ENCODE peak calls at places on chromosomes 16 and 17, in ten cellular contexts. Z is prostate gland, E is brain microvascular endothelial cell, K is BJ, H is progenitor cell of endocrine pancreas, O is A673, J is AG09319, M is bronchial epithelial cell, Y is osteoblast, G is left ventricle myocardium inferior. S is an unnamed sample.

GRCh38 chr16:11735801-11736200 is 6.9 kb downstream of the TXNDC11 start:
- DNase-seq in Z (no peak), E (no peak), K (no peak), H (no peak), O (no peak), J (no peak), M (no peak), Y (no peak), G (no peak), S (no peak)

GRCh38 chr16:87123356-87124001 is 193.7 kb downstream of the C16orf95 start:
- DNase-seq in Z (no peak), E (peak; percentile 68), K (no peak), H (no peak), O (no peak), J (no peak), M (no peak), Y (peak; percentile 93), G (no peak), S (no peak)

GRCh38 chr17:79715318-79716182 is 15.2 kb upstream of the ENPP7 start:
- DNase-seq in Z (no peak), E (no peak), K (no peak), H (no peak), O (no peak), J (no peak), M (no peak), Y (no peak), G (no peak), S (no peak)

GRCh38 chr16:58741166-58741565 is 7.0 kb upstream of the GOT2 start:
- DNase-seq in Z (no peak), E (no peak), K (no peak), H (no peak), O (no peak), J (no peak), M (no peak), Y (no peak), G (no peak), S (no peak)

GRCh38 chr16:47925811-47926460 is 229.9 kb downstream of the ABCC12 start:
- DNase-seq in Z (no peak), E (no peak), K (no peak), H (no peak), O (no peak), J (no peak), M (peak; percentile 92), Y (no peak), G (no peak), S (no peak)

GRCh38 chr17:72182256-72182890 is 61.6 kb downstream of the SOX9 start:
- DNase-seq in Z (peak; percentile 47), E (no peak), K (no peak), H (no peak), O (no peak), J (no peak), M (no peak), Y (no peak), G (no peak), S (no peak)

GRCh38 chr17:57577751-57578607 is 167.1 kb downstream of the CCDC182 start:
- DNase-seq in Z (peak; percentile 29), E (peak; percentile 53), K (no peak), H (no peak), O (peak; percentile 91), J (peak; percentile 32), M (peak; percentile 53), Y (peak; percentile 91), G (peak; percentile 35), S (peak; percentile 40)

GRCh38 chr17:34562387-34562786 is 17.0 kb upstream of the TMEM132E start:
- DNase-seq in Z (no peak), E (no peak), K (no peak), H (no peak), O (no peak), J (no peak), M (peak; percentile 10), Y (peak; percentile 69), G (no peak), S (no peak)

GRCh38 chr17:54859187-54859586 is 41.5 kb upstream of the TOM1L1 start:
- DNase-seq in Z (no peak), E (no peak), K (no peak), H (no peak), O (no peak), J (no peak), M (no peak), Y (no peak), G (no peak), S (no peak)

GRCh38 chr17:54864636-54865420 is 35.8 kb upstream of the TOM1L1 start:
- DNase-seq in Z (no peak), E (no peak), K (no peak), H (no peak), O (no peak), J (no peak), M (no peak), Y (no peak), G (no peak), S (no peak)

GRCh38 chr17:54864070-54864469 is 36.6 kb upstream of the TOM1L1 start:
- DNase-seq in Z (no peak), E (no peak), K (no peak), H (no peak), O (no peak), J (no peak), M (no peak), Y (no peak), G (no peak), S (no peak)

GRCh38 chr17:54861469-54861983 is 39.1 kb upstream of the TOM1L1 start:
- DNase-seq in Z (no peak), E (no peak), K (no peak), H (no peak), O (no peak), J (no peak), M (no peak), Y (no peak), G (no peak), S (no peak)

GRCh38 chr17:54860617-54861468 is 39.8 kb upstream of the TOM1L1 start:
- DNase-seq in Z (no peak), E (no peak), K (no peak), H (no peak), O (no peak), J (no peak), M (no peak), Y (no peak), G (no peak), S (no peak)
- TF ChIP-seq CTCF in Z (no peak), E (no peak), K (no peak), H (no peak), O (no peak), J (no peak), M (no peak), Y (no peak), G (no peak), S (no peak)

GRCh38 chr16:55467898-55468297 is 11.1 kb upstream of the MMP2 start:
- DNase-seq in Z (no peak), E (no peak), K (no peak), H (no peak), O (no peak), J (no peak), M (no peak), Y (no peak), G (no peak), S (no peak)

GRCh38 chr16:55468352-55468990 is 10.5 kb upstream of the MMP2 start:
- DNase-seq in Z (no peak), E (no peak), K (no peak), H (no peak), O (no peak), J (no peak), M (no peak), Y (no peak), G (no peak), S (no peak)

GRCh38 chr16:55464375-55464774 is 14.6 kb upstream of the MMP2 start:
- DNase-seq in Z (no peak), E (no peak), K (no peak), H (no peak), O (no peak), J (no peak), M (no peak), Y (no peak), G (no peak), S (no peak)

GRCh38 chr16:55465077-55465896 is 13.7 kb upstream of the MMP2 start:
- DNase-seq in Z (peak; percentile 88), E (peak; percentile 77), K (no peak), H (peak; percentile 91), O (peak; percentile 86), J (no peak), M (peak; percentile 70), Y (no peak), G (peak; percentile 85), S (peak; percentile 87)

DNA sequence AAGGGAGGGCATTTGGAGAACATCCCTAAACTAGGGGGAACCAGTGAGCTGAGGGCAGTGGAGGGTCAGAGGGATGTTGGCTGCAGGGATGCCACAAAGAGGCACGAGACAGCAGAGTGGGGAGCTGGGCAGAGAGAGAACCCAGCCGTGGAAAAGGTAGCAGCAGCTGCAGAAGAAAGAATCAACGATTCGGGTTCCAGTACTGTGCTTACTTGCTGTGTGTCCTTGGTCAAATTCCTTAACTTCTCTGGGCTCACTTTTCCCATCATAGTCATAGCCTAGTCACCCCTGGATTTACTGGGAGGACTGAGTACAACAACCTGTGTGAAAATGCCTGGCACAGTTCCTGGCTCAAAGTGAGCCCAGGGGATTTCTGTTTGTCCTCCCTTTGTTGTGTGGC is 12.8 kb upstream of the MMP2 start:
- DNase-seq in Z (no peak), E (no peak), K (no peak), H (no peak), O (no peak), J (no peak), M (no peak), Y (no peak), G (no peak), S (no peak)
- TF ChIP-seq CTCF in Z (no peak), E (peak; percentile 12), K (no peak), H (no peak), O (no peak), J (no peak), M (no peak), Y (no peak), G (no peak), S (no peak)

DNA sequence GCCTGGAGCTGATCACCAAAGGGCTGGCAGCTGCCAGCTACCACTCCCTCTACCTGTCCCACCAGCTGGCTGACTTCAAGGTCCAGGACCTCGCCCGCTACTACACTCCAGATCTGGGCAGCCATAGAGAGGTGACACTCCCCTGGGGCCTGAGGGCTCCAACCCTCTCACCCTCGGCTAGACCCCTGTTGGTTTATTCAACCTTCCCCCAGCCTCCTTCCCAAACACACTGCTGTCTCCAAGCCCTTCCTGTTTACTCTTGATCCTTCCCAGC is 18.0 kb downstream of the ALOX12B start:
- DNase-seq in Z (no peak), E (no peak), K (no peak), H (no peak), O (no peak), J (no peak), M (no peak), Y (no peak), G (no peak), S (no peak)
- TF ChIP-seq CTCF in Z (no peak), E (no peak), K (no peak), H (no peak), O (no peak), J (no peak), M (no peak), Y (no peak), G (no peak), S (no peak)

DNA sequence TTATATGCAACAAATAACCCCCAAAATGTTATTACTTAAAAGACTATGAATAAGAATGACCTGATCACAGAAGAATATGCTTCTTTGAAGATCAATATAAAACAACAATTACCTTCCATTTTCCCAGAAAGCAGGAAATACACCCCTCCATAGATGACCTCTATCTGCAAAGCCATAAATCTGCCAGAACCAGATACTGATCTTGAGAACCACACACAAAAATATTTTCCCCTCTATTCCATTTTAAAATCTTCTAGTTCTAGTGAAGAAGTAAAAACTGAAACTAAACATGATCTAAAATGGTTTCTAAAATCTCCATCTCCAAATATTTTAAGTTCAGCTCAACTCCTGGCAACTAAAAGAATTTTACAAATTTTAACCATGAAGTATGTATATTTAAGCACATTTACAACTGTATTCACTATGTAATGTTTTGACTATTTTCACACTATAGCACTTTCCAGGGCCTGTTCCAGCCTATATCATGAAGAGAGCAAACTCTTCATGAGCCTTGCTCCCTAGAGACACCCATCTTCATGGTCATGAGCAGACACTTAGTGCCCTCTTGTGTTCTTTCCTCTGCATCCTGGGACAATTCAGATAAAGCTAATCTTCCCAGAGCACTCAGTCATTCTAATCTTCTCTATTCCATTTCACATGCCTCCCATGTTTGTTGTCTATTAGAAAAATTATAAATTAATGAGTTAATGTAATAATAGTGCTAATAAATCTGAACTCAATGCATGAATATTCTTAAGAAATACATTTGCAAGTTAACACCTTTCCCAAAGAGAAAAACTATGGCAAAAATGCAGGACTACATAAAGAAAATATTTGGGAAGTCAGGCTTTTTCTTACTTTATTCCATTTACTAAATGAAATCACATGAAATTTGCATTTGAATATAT is 87.0 kb downstream of the HELZ start:
- DNase-seq in Z (no peak), E (peak; percentile 41), K (no peak), H (no peak), O (peak; percentile 84), J (no peak), M (peak; percentile 13), Y (peak; percentile 44), G (no peak), S (no peak)
- TF ChIP-seq CTCF in Z (no peak), E (peak; percentile 57), K (peak; percentile 48), H (peak; percentile 37), O (peak; percentile 66), J (peak; percentile 11), M (peak; percentile 13), Y (peak; percentile 60), G (peak; percentile 50), S (no peak)

S was measured in heart right ventricle.